ENCODE peak calls at places on chromosomes 3 and 15, in six cellular contexts. One of them, this sample, is unnamed.

GRCh38 chr3:56677286-56677685 is 5.8 kb downstream of the TASOR start:
- ATAC-seq in stimulated activated naive CD8-positive, alpha-beta T cell treated with anti-CD3 and anti-CD28 coated beads, Interleukin-15, Interleukin-2, amounts not matched to agents 100 U/mL and 50 U/mL, for 24 hours: peak; percentile 70
- ATAC-seq in activated T-cell treated with anti-CD3 and anti-CD28 coated beads, Interleukin-2, amount 50 U/mL, for 72 hours: peak; percentile 87
- ATAC-seq in heart left ventricle: no peak
- ATAC-seq in natural killer cell: no peak
- ATAC-seq in activated CD8-positive, alpha-beta T cell treated with anti-CD3 and anti-CD28 coated beads for 36 hours: peak; percentile 41
- ATAC-seq in this sample: peak; percentile 89

GRCh38 chr15:62816342-62817059 is 226.0 kb upstream of the TPM1 start:
- ATAC-seq in stimulated activated naive CD8-positive, alpha-beta T cell treated with anti-CD3 and anti-CD28 coated beads, Interleukin-15, Interleukin-2, amounts not matched to agents 100 U/mL and 50 U/mL, for 24 hours: no peak
- ATAC-seq in activated T-cell treated with anti-CD3 and anti-CD28 coated beads, Interleukin-2, amount 50 U/mL, for 72 hours: no peak
- ATAC-seq in heart left ventricle: peak; percentile 94
- ATAC-seq in natural killer cell: no peak
- ATAC-seq in activated CD8-positive, alpha-beta T cell treated with anti-CD3 and anti-CD28 coated beads for 36 hours: no peak
- ATAC-seq in this sample: no peak

GRCh38 chr3:64253689-64254088 is 28.4 kb upstream of the PRICKLE2 start:
- ATAC-seq in stimulated activated naive CD8-positive, alpha-beta T cell treated with anti-CD3 and anti-CD28 coated beads, Interleukin-15, Interleukin-2, amounts not matched to agents 100 U/mL and 50 U/mL, for 24 hours: no peak
- ATAC-seq in activated T-cell treated with anti-CD3 and anti-CD28 coated beads, Interleukin-2, amount 50 U/mL, for 72 hours: no peak
- ATAC-seq in heart left ventricle: no peak
- ATAC-seq in natural killer cell: no peak
- ATAC-seq in activated CD8-positive, alpha-beta T cell treated with anti-CD3 and anti-CD28 coated beads for 36 hours: no peak
- ATAC-seq in this sample: no peak

GRCh38 chr3:181687738-181688137 is 24.0 kb upstream of the SOX2 start:
- ATAC-seq in stimulated activated naive CD8-positive, alpha-beta T cell treated with anti-CD3 and anti-CD28 coated beads, Interleukin-15, Interleukin-2, amounts not matched to agents 100 U/mL and 50 U/mL, for 24 hours: no peak
- ATAC-seq in activated T-cell treated with anti-CD3 and anti-CD28 coated beads, Interleukin-2, amount 50 U/mL, for 72 hours: no peak
- ATAC-seq in heart left ventricle: no peak
- ATAC-seq in natural killer cell: no peak
- ATAC-seq in activated CD8-positive, alpha-beta T cell treated with anti-CD3 and anti-CD28 coated beads for 36 hours: no peak
- ATAC-seq in this sample: no peak

GRCh38 chr3:43014216-43014615 is 35.1 kb downstream of the GASK1A start:
- ATAC-seq in stimulated activated naive CD8-positive, alpha-beta T cell treated with anti-CD3 and anti-CD28 coated beads, Interleukin-15, Interleukin-2, amounts not matched to agents 100 U/mL and 50 U/mL, for 24 hours: no peak
- ATAC-seq in activated T-cell treated with anti-CD3 and anti-CD28 coated beads, Interleukin-2, amount 50 U/mL, for 72 hours: peak; percentile 33
- ATAC-seq in heart left ventricle: no peak
- ATAC-seq in natural killer cell: no peak
- ATAC-seq in activated CD8-positive, alpha-beta T cell treated with anti-CD3 and anti-CD28 coated beads for 36 hours: peak; percentile 8
- ATAC-seq in this sample: no peak

GRCh38 chr3:9415485-9416138 is 18.2 kb downstream of the SETD5 start:
- ATAC-seq in stimulated activated naive CD8-positive, alpha-beta T cell treated with anti-CD3 and anti-CD28 coated beads, Interleukin-15, Interleukin-2, amounts not matched to agents 100 U/mL and 50 U/mL, for 24 hours: peak; percentile 14
- ATAC-seq in activated T-cell treated with anti-CD3 and anti-CD28 coated beads, Interleukin-2, amount 50 U/mL, for 72 hours: no peak
- ATAC-seq in heart left ventricle: peak; percentile 6
- ATAC-seq in natural killer cell: no peak
- ATAC-seq in activated CD8-positive, alpha-beta T cell treated with anti-CD3 and anti-CD28 coated beads for 36 hours: no peak
- ATAC-seq in this sample: peak; percentile 5

GRCh38 chr3:172135766-172136729 is 96.7 kb downstream of the FNDC3B start:
- ATAC-seq in stimulated activated naive CD8-positive, alpha-beta T cell treated with anti-CD3 and anti-CD28 coated beads, Interleukin-15, Interleukin-2, amounts not matched to agents 100 U/mL and 50 U/mL, for 24 hours: no peak
- ATAC-seq in activated T-cell treated with anti-CD3 and anti-CD28 coated beads, Interleukin-2, amount 50 U/mL, for 72 hours: peak; percentile 25
- ATAC-seq in heart left ventricle: no peak
- ATAC-seq in natural killer cell: no peak
- ATAC-seq in activated CD8-positive, alpha-beta T cell treated with anti-CD3 and anti-CD28 coated beads for 36 hours: no peak
- ATAC-seq in this sample: peak; percentile 13

GRCh38 chr3:96264701-96265100 is 549.7 kb upstream of the EPHA6 start:
- ATAC-seq in stimulated activated naive CD8-positive, alpha-beta T cell treated with anti-CD3 and anti-CD28 coated beads, Interleukin-15, Interleukin-2, amounts not matched to agents 100 U/mL and 50 U/mL, for 24 hours: no peak
- ATAC-seq in activated T-cell treated with anti-CD3 and anti-CD28 coated beads, Interleukin-2, amount 50 U/mL, for 72 hours: no peak
- ATAC-seq in heart left ventricle: no peak
- ATAC-seq in natural killer cell: no peak
- ATAC-seq in activated CD8-positive, alpha-beta T cell treated with anti-CD3 and anti-CD28 coated beads for 36 hours: no peak
- ATAC-seq in this sample: no peak

GRCh38 chr3:67947808-67948508 is 293.5 kb upstream of the SUCLG2 start:
- ATAC-seq in stimulated activated naive CD8-positive, alpha-beta T cell treated with anti-CD3 and anti-CD28 coated beads, Interleukin-15, Interleukin-2, amounts not matched to agents 100 U/mL and 50 U/mL, for 24 hours: no peak
- ATAC-seq in activated T-cell treated with anti-CD3 and anti-CD28 coated beads, Interleukin-2, amount 50 U/mL, for 72 hours: peak; percentile 57
- ATAC-seq in heart left ventricle: no peak
- ATAC-seq in natural killer cell: no peak
- ATAC-seq in activated CD8-positive, alpha-beta T cell treated with anti-CD3 and anti-CD28 coated beads for 36 hours: peak; percentile 82
- ATAC-seq in this sample: no peak

GRCh38 chr15:91982401-91982800 is 128.9 kb downstream of the SLCO3A1 start:
- ATAC-seq in stimulated activated naive CD8-positive, alpha-beta T cell treated with anti-CD3 and anti-CD28 coated beads, Interleukin-15, Interleukin-2, amounts not matched to agents 100 U/mL and 50 U/mL, for 24 hours: no peak
- ATAC-seq in activated T-cell treated with anti-CD3 and anti-CD28 coated beads, Interleukin-2, amount 50 U/mL, for 72 hours: no peak
- ATAC-seq in heart left ventricle: no peak
- ATAC-seq in natural killer cell: no peak
- ATAC-seq in activated CD8-positive, alpha-beta T cell treated with anti-CD3 and anti-CD28 coated beads for 36 hours: no peak
- ATAC-seq in this sample: no peak

GRCh38 chr3:140441006-140441405 is 236.9 kb upstream of the TRIM42 start:
- ATAC-seq in stimulated activated naive CD8-positive, alpha-beta T cell treated with anti-CD3 and anti-CD28 coated beads, Interleukin-15, Interleukin-2, amounts not matched to agents 100 U/mL and 50 U/mL, for 24 hours: no peak
- ATAC-seq in activated T-cell treated with anti-CD3 and anti-CD28 coated beads, Interleukin-2, amount 50 U/mL, for 72 hours: no peak
- ATAC-seq in heart left ventricle: no peak
- ATAC-seq in natural killer cell: no peak
- ATAC-seq in activated CD8-positive, alpha-beta T cell treated with anti-CD3 and anti-CD28 coated beads for 36 hours: no peak
- ATAC-seq in this sample: no peak

GRCh38 chr15:85314139-85314538 is 66.3 kb upstream of the AKAP13 start:
- ATAC-seq in stimulated activated naive CD8-positive, alpha-beta T cell treated with anti-CD3 and anti-CD28 coated beads, Interleukin-15, Interleukin-2, amounts not matched to agents 100 U/mL and 50 U/mL, for 24 hours: no peak
- ATAC-seq in activated T-cell treated with anti-CD3 and anti-CD28 coated beads, Interleukin-2, amount 50 U/mL, for 72 hours: no peak
- ATAC-seq in heart left ventricle: no peak
- ATAC-seq in natural killer cell: no peak
- ATAC-seq in activated CD8-positive, alpha-beta T cell treated with anti-CD3 and anti-CD28 coated beads for 36 hours: no peak
- ATAC-seq in this sample: no peak

GRCh38 chr3:36700537-36701248 is 63.7 kb downstream of the DCLK3 start:
- ATAC-seq in stimulated activated naive CD8-positive, alpha-beta T cell treated with anti-CD3 and anti-CD28 coated beads, Interleukin-15, Interleukin-2, amounts not matched to agents 100 U/mL and 50 U/mL, for 24 hours: peak; percentile 64
- ATAC-seq in activated T-cell treated with anti-CD3 and anti-CD28 coated beads, Interleukin-2, amount 50 U/mL, for 72 hours: peak; percentile 85
- ATAC-seq in heart left ventricle: peak; percentile 70
- ATAC-seq in natural killer cell: no peak
- ATAC-seq in activated CD8-positive, alpha-beta T cell treated with anti-CD3 and anti-CD28 coated beads for 36 hours: peak; percentile 72
- ATAC-seq in this sample: peak; percentile 45

GRCh38 chr3:188589056-188589455 is 435.1 kb downstream of the LPP start:
- ATAC-seq in stimulated activated naive CD8-positive, alpha-beta T cell treated with anti-CD3 and anti-CD28 coated beads, Interleukin-15, Interleukin-2, amounts not matched to agents 100 U/mL and 50 U/mL, for 24 hours: no peak
- ATAC-seq in activated T-cell treated with anti-CD3 and anti-CD28 coated beads, Interleukin-2, amount 50 U/mL, for 72 hours: no peak
- ATAC-seq in heart left ventricle: no peak
- ATAC-seq in natural killer cell: no peak
- ATAC-seq in activated CD8-positive, alpha-beta T cell treated with anti-CD3 and anti-CD28 coated beads for 36 hours: no peak
- ATAC-seq in this sample: no peak

GRCh38 chr3:50473768-50474167 is 29.7 kb downstream of the CACNA2D2 start:
- ATAC-seq in stimulated activated naive CD8-positive, alpha-beta T cell treated with anti-CD3 and anti-CD28 coated beads, Interleukin-15, Interleukin-2, amounts not matched to agents 100 U/mL and 50 U/mL, for 24 hours: no peak
- ATAC-seq in activated T-cell treated with anti-CD3 and anti-CD28 coated beads, Interleukin-2, amount 50 U/mL, for 72 hours: no peak
- ATAC-seq in heart left ventricle: peak; percentile 75
- ATAC-seq in natural killer cell: no peak
- ATAC-seq in activated CD8-positive, alpha-beta T cell treated with anti-CD3 and anti-CD28 coated beads for 36 hours: no peak
- ATAC-seq in this sample: no peak

GRCh38 chr3:159739166-159739565 is 249.5 kb upstream of the IL12A start:
- ATAC-seq in stimulated activated naive CD8-positive, alpha-beta T cell treated with anti-CD3 and anti-CD28 coated beads, Interleukin-15, Interleukin-2, amounts not matched to agents 100 U/mL and 50 U/mL, for 24 hours: no peak
- ATAC-seq in activated T-cell treated with anti-CD3 and anti-CD28 coated beads, Interleukin-2, amount 50 U/mL, for 72 hours: no peak
- ATAC-seq in heart left ventricle: no peak
- ATAC-seq in natural killer cell: no peak
- ATAC-seq in activated CD8-positive, alpha-beta T cell treated with anti-CD3 and anti-CD28 coated beads for 36 hours: no peak
- ATAC-seq in this sample: no peak

GRCh38 chr3:43024183-43024865 is 45.2 kb downstream of the GASK1A start:
- ATAC-seq in stimulated activated naive CD8-positive, alpha-beta T cell treated with anti-CD3 and anti-CD28 coated beads, Interleukin-15, Interleukin-2, amounts not matched to agents 100 U/mL and 50 U/mL, for 24 hours: peak; percentile 79
- ATAC-seq in activated T-cell treated with anti-CD3 and anti-CD28 coated beads, Interleukin-2, amount 50 U/mL, for 72 hours: peak; percentile 92
- ATAC-seq in heart left ventricle: no peak
- ATAC-seq in natural killer cell: peak; percentile 88
- ATAC-seq in activated CD8-positive, alpha-beta T cell treated with anti-CD3 and anti-CD28 coated beads for 36 hours: peak; percentile 84
- ATAC-seq in this sample: peak; percentile 84

GRCh38 chr3:130258532-130258952 is 86.9 kb upstream of the COL6A5 start:
- ATAC-seq in stimulated activated naive CD8-positive, alpha-beta T cell treated with anti-CD3 and anti-CD28 coated beads, Interleukin-15, Interleukin-2, amounts not matched to agents 100 U/mL and 50 U/mL, for 24 hours: no peak
- ATAC-seq in activated T-cell treated with anti-CD3 and anti-CD28 coated beads, Interleukin-2, amount 50 U/mL, for 72 hours: no peak
- ATAC-seq in heart left ventricle: peak; percentile 77
- ATAC-seq in natural killer cell: no peak
- ATAC-seq in activated CD8-positive, alpha-beta T cell treated with anti-CD3 and anti-CD28 coated beads for 36 hours: no peak
- ATAC-seq in this sample: no peak

GRCh38 chr15:66390670-66391069 is 4.0 kb downstream of the MAP2K1 start:
- ATAC-seq in stimulated activated naive CD8-positive, alpha-beta T cell treated with anti-CD3 and anti-CD28 coated beads, Interleukin-15, Interleukin-2, amounts not matched to agents 100 U/mL and 50 U/mL, for 24 hours: peak; percentile 16
- ATAC-seq in activated T-cell treated with anti-CD3 and anti-CD28 coated beads, Interleukin-2, amount 50 U/mL, for 72 hours: no peak
- ATAC-seq in heart left ventricle: no peak
- ATAC-seq in natural killer cell: no peak
- ATAC-seq in activated CD8-positive, alpha-beta T cell treated with anti-CD3 and anti-CD28 coated beads for 36 hours: no peak
- ATAC-seq in this sample: peak; percentile 11

GRCh38 chr3:74426571-74426970 is 187.9 kb downstream of the CNTN3 start:
- ATAC-seq in stimulated activated naive CD8-positive, alpha-beta T cell treated with anti-CD3 and anti-CD28 coated beads, Interleukin-15, Interleukin-2, amounts not matched to agents 100 U/mL and 50 U/mL, for 24 hours: no peak
- ATAC-seq in activated T-cell treated with anti-CD3 and anti-CD28 coated beads, Interleukin-2, amount 50 U/mL, for 72 hours: no peak
- ATAC-seq in heart left ventricle: no peak
- ATAC-seq in natural killer cell: no peak
- ATAC-seq in activated CD8-positive, alpha-beta T cell treated with anti-CD3 and anti-CD28 coated beads for 36 hours: no peak
- ATAC-seq in this sample: no peak

GRCh38 chr3:11808231-11808630 is 38.5 kb downstream of the TAMM41 start:
- ATAC-seq in stimulated activated naive CD8-positive, alpha-beta T cell treated with anti-CD3 and anti-CD28 coated beads, Interleukin-15, Interleukin-2, amounts not matched to agents 100 U/mL and 50 U/mL, for 24 hours: no peak
- ATAC-seq in activated T-cell treated with anti-CD3 and anti-CD28 coated beads, Interleukin-2, amount 50 U/mL, for 72 hours: peak; percentile 33
- ATAC-seq in heart left ventricle: no peak
- ATAC-seq in natural killer cell: no peak
- ATAC-seq in activated CD8-positive, alpha-beta T cell treated with anti-CD3 and anti-CD28 coated beads for 36 hours: no peak
- ATAC-seq in this sample: peak; percentile 49

GRCh38 chr3:129596194-129597086 is 10.0 kb downstream of the PLXND1 start:
- ATAC-seq in stimulated activated naive CD8-positive, alpha-beta T cell treated with anti-CD3 and anti-CD28 coated beads, Interleukin-15, Interleukin-2, amounts not matched to agents 100 U/mL and 50 U/mL, for 24 hours: no peak
- ATAC-seq in activated T-cell treated with anti-CD3 and anti-CD28 coated beads, Interleukin-2, amount 50 U/mL, for 72 hours: no peak
- ATAC-seq in heart left ventricle: peak; percentile 81
- ATAC-seq in natural killer cell: peak; percentile 27
- ATAC-seq in activated CD8-positive, alpha-beta T cell treated with anti-CD3 and anti-CD28 coated beads for 36 hours: no peak
- ATAC-seq in this sample: no peak